ENCODE peak calls at places on chromosomes 11 and 22, in six cellular contexts. W, P, E, Y, Q and S are unnamed samples.

GRCh38 chr11:33309118-33309517 is 51.9 kb downstream of the HIPK3 start:
- DNase-seq in W (no peak), P (no peak), Q (no peak), Y (no peak), E (no peak), S (no peak)

GRCh38 chr11:77175021-77175842 is 47.2 kb downstream of the MYO7A start:
- DNase-seq in Y (no peak), E (no peak), Q (no peak), P (no peak), W (no peak), S (no peak)

GRCh38 chr11:45650166-45651095 is 15.0 kb downstream of the CHST1 start:
- DNase-seq in W (peak), P (no peak), Y (no peak), Q (no peak), E (no peak), S (no peak)

GRCh38 chr22:47231759-47232158 is 469.3 kb downstream of the TBC1D22A start:
- DNase-seq in P (no peak), Q (no peak), E (no peak), W (no peak), Y (no peak), S (no peak)

GRCh38 chr11:68928481-68928880 is 24.8 kb downstream of the IGHMBP2 start:
- DNase-seq in Q (peak), E (no peak), W (no peak), P (no peak), Y (no peak), S (peak)

GRCh38 chr11:115008774-115009173 is 330.4 kb downstream of the NXPE2 start:
- DNase-seq in Q (no peak), P (no peak), E (no peak), W (no peak), Y (no peak), S (no peak)

GRCh38 chr22:36156515-36157419 is 3.8 kb downstream of the APOL3 start:
- DNase-seq in W (peak), Q (peak), Y (peak), P (peak), E (no peak), S (peak)

GRCh38 chr11:35364101-35364780 is 55.1 kb downstream of the SLC1A2 start:
- DNase-seq in Q (peak), Y (peak), E (no peak), W (no peak), P (no peak), S (peak)

GRCh38 chr11:116576523-116576922 is 196.3 kb downstream of the BUD13 start:
- DNase-seq in W (no peak), E (no peak), Y (peak), Q (no peak), P (no peak), S (no peak)

GRCh38 chr22:22508274-22509176 is at the start of gene ZNF280B:
- DNase-seq in E (no peak), W (peak), Y (peak), Q (peak), P (peak), S (peak)

GRCh38 chr11:106161775-106162174 is 84.3 kb downstream of the AASDHPPT start:
- DNase-seq in W (no peak), Y (no peak), P (no peak), E (no peak), Q (no peak), S (no peak)

GRCh38 chr11:119700030-119700429 is 29.0 kb downstream of the NECTIN1 start:
- DNase-seq in Q (no peak), Y (no peak), W (no peak), E (no peak), P (no peak), S (no peak)

GRCh38 chr11:116948375-116948774 is 111.0 kb upstream of the APOA1 start:
- DNase-seq in Y (peak), P (no peak), E (no peak), W (no peak), Q (peak), S (peak)

GRCh38 chr22:32644252-32645100 is 157.0 kb upstream of the TIMP3 start:
- DNase-seq in Q (peak), Y (peak), E (no peak), P (no peak), W (no peak), S (peak)

GRCh38 chr11:132410383-132410782 is 1040.0 kb downstream of the NTM start:
- DNase-seq in E (no peak), Y (no peak), W (no peak), Q (no peak), P (no peak), S (no peak)

GRCh38 chr22:21659864-21660525 is 5.8 kb upstream of the PPIL2 start:
- DNase-seq in P (no peak), W (no peak), Y (no peak), Q (no peak), E (no peak), S (no peak)

GRCh38 chr22:45358127-45358526 is 48.4 kb downstream of the FAM118A start:
- DNase-seq in Y (no peak), W (no peak), E (no peak), Q (peak), P (no peak), S (peak)

GRCh38 chr11:65150513-65151271 is 16.4 kb upstream of the SYVN1 start:
- DNase-seq in Y (peak), W (no peak), E (peak), Q (peak), P (peak), S (peak)

GRCh38 chr11:113615098-113615497 is 91.0 kb downstream of the TMPRSS5 start:
- DNase-seq in Y (no peak), E (no peak), W (no peak), P (no peak), Q (no peak), S (no peak)

GRCh38 chr11:120590472-120590871 is 78.9 kb downstream of the GRIK4 start:
- DNase-seq in P (no peak), W (no peak), E (no peak), Q (peak), Y (peak), S (no peak)

GRCh38 chr22:35930933-35931332 is 97.7 kb downstream of the RBFOX2 start:
- DNase-seq in Q (peak), Y (peak), E (no peak), W (no peak), P (peak), S (peak)

GRCh38 chr11:465896-466538 is 15.9 kb downstream of the PTDSS2 start:
- DNase-seq in W (no peak), E (no peak), P (peak), Q (no peak), Y (no peak), S (no peak)

GRCh38 chr11:7582338-7582985 is 68.7 kb downstream of the PPFIBP2 start:
- DNase-seq in W (no peak), Y (no peak), P (no peak), Q (peak), E (no peak), S (peak)

GRCh38 chr22:37126882-37127281 is 17.4 kb upstream of the TMPRSS6 start:
- DNase-seq in E (no peak), P (no peak), Y (no peak), W (no peak), Q (no peak), S (no peak)

GRCh38 chr11:92776676-92777075 is 192.8 kb upstream of the MTNR1B start:
- DNase-seq in Q (no peak), P (no peak), E (no peak), W (no peak), Y (peak), S (no peak)

GRCh38 chr11:120906752-120907151 is 117.2 kb upstream of the TBCEL start:
- DNase-seq in E (no peak), P (no peak), Y (no peak), W (no peak), Q (no peak), S (no peak)

GRCh38 chr22:29263791-29264216 is 4.0 kb downstream of the RHBDD3 start:
- DNase-seq in Q (no peak), Y (no peak), E (no peak), W (peak), P (no peak), S (no peak)

GRCh38 chr22:33018232-33018864 is 39.8 kb downstream of the SYN3 start:
- DNase-seq in Y (peak), E (no peak), P (peak), W (peak), Q (peak), S (peak)

GRCh38 chr11:35407041-35407440 is 12.3 kb downstream of the SLC1A2 start:
- DNase-seq in E (no peak), W (no peak), Q (no peak), P (no peak), Y (no peak), S (no peak)

GRCh38 chr11:1129143-1129665 is 28.5 kb upstream of the MUC5AC start:
- DNase-seq in W (peak), P (no peak), Q (no peak), Y (no peak), E (no peak), S (no peak)

GRCh38 chr11:64915366-64915887 is 1.6 kb downstream of the ATG2A start:
- DNase-seq in Q (no peak), E (no peak), P (no peak), W (no peak), Y (no peak), S (no peak)

GRCh38 chr11:124276081-124276480 is 19.9 kb downstream of the OR8G5 start:
- DNase-seq in Q (peak), E (no peak), Y (peak), P (peak), W (no peak), S (peak)

GRCh38 chr11:125141686-125142535 is 22.6 kb upstream of the PKNOX2 start:
- DNase-seq in Q (peak), W (peak), P (peak), E (peak), Y (peak), S (peak)

GRCh38 chr22:28925916-28926315 is 42.5 kb downstream of the ZNRF3 start:
- DNase-seq in Y (no peak), Q (no peak), W (no peak), E (no peak), P (no peak), S (no peak)

GRCh38 chr22:27724181-27724580 is 77.4 kb downstream of the MN1 start:
- DNase-seq in Y (no peak), Q (no peak), P (no peak), E (no peak), W (no peak), S (peak)

GRCh38 chr11:44403587-44404322 is 93.8 kb upstream of the ALX4 start:
- DNase-seq in P (no peak), E (no peak), W (no peak), Y (no peak), Q (no peak), S (no peak)

GRCh38 chr11:2830030-2830812 is 55.4 kb downstream of the CDKN1C start:
- DNase-seq in P (no peak), Q (no peak), Y (no peak), W (no peak), E (no peak), S (no peak)

GRCh38 chr11:85974126-85974525 is 94.8 kb downstream of the PICALM start:
- DNase-seq in W (no peak), Q (peak), E (no peak), P (no peak), Y (no peak), S (peak)